ENCODE peak calls at places on chromosome 1, in eight cellular contexts. N, M, R, O, I, F, J and W are unnamed samples.

GRCh38 chr1:4657920-4658585 is 3.6 kb downstream of the AJAP1 start:
- DNase-seq in I (no peak), R (no peak), N (no peak), J (no peak), O (no peak), M (peak; percentile 58), F (no peak), W (no peak)

GRCh38 chr1:153070243-153070642 is 1.2 kb downstream of the SPRR2B start:
- DNase-seq in R (no peak), O (no peak), F (no peak), M (no peak), N (no peak), J (no peak), I (no peak), W (no peak)

GRCh38 chr1:12422488-12422887 is 192.7 kb downstream of the VPS13D start:
- DNase-seq in I (no peak), F (no peak), J (no peak), N (no peak), O (no peak), M (no peak), R (no peak), W (no peak)

GRCh38 chr1:164773146-164773545 is 214.2 kb downstream of the PBX1 start:
- DNase-seq in M (no peak), I (no peak), J (no peak), N (no peak), R (no peak), O (no peak), F (no peak), W (no peak)

GRCh38 chr1:119701659-119702058 is 10.1 kb upstream of the PHGDH start:
- DNase-seq in M (no peak), I (no peak), F (no peak), J (no peak), R (no peak), N (no peak), O (no peak), W (no peak)

GRCh38 chr1:47212636-47213229 is 19.3 kb downstream of the TAL1 start:
- DNase-seq in R (no peak), M (peak; percentile 38), F (no peak), J (no peak), I (no peak), O (no peak), N (no peak), W (no peak)

GRCh38 chr1:181604482-181604881 is 121.2 kb downstream of the CACNA1E start:
- DNase-seq in O (no peak), J (no peak), R (no peak), F (no peak), I (no peak), M (no peak), N (no peak), W (no peak)

GRCh38 chr1:168799918-168800605 is 71.1 kb upstream of the DPT start:
- DNase-seq in O (no peak), I (peak; percentile 76), M (no peak), J (no peak), N (no peak), R (no peak), F (no peak), W (no peak)

GRCh38 chr1:19009882-19010321 is 53.4 kb upstream of the IFFO2 start:
- DNase-seq in R (peak; percentile 82), J (peak; percentile 88), F (no peak), M (peak; percentile 93), O (peak; percentile 55), I (peak; percentile 92), N (peak; percentile 65), W (peak; percentile 95)

GRCh38 chr1:155082941-155083541 is 4.4 kb downstream of the EFNA3 start:
- DNase-seq in N (no peak), O (no peak), J (no peak), I (no peak), F (no peak), R (no peak), M (no peak), W (no peak)

GRCh38 chr1:167095368-167095767 is 1.5 kb downstream of the STYXL2 start:
- DNase-seq in F (no peak), R (peak; percentile 73), M (no peak), O (peak; percentile 15), N (peak; percentile 24), I (no peak), J (peak; percentile 46), W (peak; percentile 55)

GRCh38 chr1:56387071-56387747 is 192.2 kb downstream of the PLPP3 start:
- DNase-seq in N (no peak), J (no peak), M (no peak), R (no peak), O (no peak), F (no peak), I (no peak), W (peak; percentile 45)

GRCh38 chr1:175317795-175318194 is 125.2 kb upstream of the KIAA0040 start:
- DNase-seq in R (no peak), I (no peak), N (peak; percentile 13), F (no peak), M (no peak), O (no peak), J (peak; percentile 33), W (no peak)

GRCh38 chr1:58888776-58889341 is 105.0 kb upstream of the JUN start:
- DNase-seq in R (no peak), F (no peak), M (no peak), J (peak; percentile 32), O (no peak), N (no peak), I (no peak), W (no peak)

GRCh38 chr1:54379481-54380284 is 26.5 kb downstream of the SSBP3 start:
- DNase-seq in J (no peak), M (peak; percentile 65), I (no peak), F (no peak), N (peak; percentile 29), R (no peak), O (no peak), W (no peak)

GRCh38 chr1:2227341-2228156 is 570 bp upstream of the SKI start:
- DNase-seq in R (peak; percentile 88), J (peak; percentile 97), F (peak; percentile 52), M (peak; percentile 99), I (no peak), O (peak; percentile 92), N (peak; percentile 99), W (peak; percentile 97)

GRCh38 chr1:203057831-203058673 is 27.8 kb downstream of the MYOG start:
- DNase-seq in R (no peak), M (no peak), N (no peak), O (no peak), J (no peak), I (no peak), F (no peak), W (peak; percentile 84)

GRCh38 chr1:15756143-15757015 is 2.2 kb upstream of the FBLIM1 start:
- DNase-seq in R (no peak), J (no peak), F (no peak), M (no peak), O (no peak), I (no peak), N (no peak), W (no peak)

GRCh38 chr1:176950736-176951308 is 213.7 kb downstream of the ASTN1 start:
- DNase-seq in R (no peak), J (no peak), O (no peak), F (no peak), N (no peak), M (peak; percentile 72), I (no peak), W (no peak)

GRCh38 chr1:220900842-220901241 is 21.6 kb downstream of the HLX start:
- DNase-seq in M (no peak), R (no peak), N (no peak), I (no peak), O (no peak), F (no peak), J (no peak), W (no peak)

GRCh38 chr1:219564072-219564471 is 48.8 kb downstream of the ZC3H11B start:
- DNase-seq in M (no peak), J (no peak), N (no peak), O (no peak), R (no peak), I (no peak), F (no peak), W (no peak)

DNA sequence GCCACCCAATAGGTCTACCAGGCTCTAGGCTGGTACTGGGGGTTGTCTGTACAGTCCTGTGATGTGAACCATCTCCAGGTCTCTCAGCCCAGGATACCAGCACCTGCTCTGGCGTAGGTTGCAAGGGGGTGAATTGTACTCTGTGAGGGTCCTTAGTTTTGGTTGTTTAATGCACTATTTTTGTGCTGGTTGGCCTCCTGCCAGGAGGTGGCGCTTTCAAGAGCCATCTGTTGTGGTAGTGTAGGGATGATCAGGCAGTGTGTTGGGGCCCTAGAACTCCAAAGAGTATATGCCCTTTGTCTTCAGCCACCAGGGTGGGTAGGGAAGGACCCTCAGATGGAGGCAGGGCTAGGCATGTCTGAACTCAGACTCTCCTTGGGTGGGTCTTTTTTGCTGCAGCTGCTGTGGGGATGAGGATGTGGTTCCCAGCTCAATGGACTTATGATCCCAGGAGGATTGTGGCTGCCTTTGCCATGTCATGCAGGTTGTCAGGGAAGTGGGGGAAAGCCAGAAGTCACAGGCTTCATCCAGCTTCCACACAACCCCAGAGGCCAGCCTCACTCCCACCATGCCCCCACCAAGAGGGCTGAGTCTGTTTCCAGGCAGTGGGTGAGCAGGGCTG is 301.8 kb upstream of the CHRM3 start:
- DNase-seq in N (no peak), O (no peak), R (no peak), F (no peak), M (no peak), I (no peak), J (no peak), W (no peak)
- TF ChIP-seq CTCF in N (no peak), O (no peak), R (no peak), F (no peak), M (peak; percentile 21), I (no peak), J (no peak), W (no peak)

GRCh38 chr1:66271216-66271903 is 262.6 kb upstream of the SGIP1 start:
- DNase-seq in J (peak; percentile 99), O (peak; percentile 97), F (no peak), M (peak; percentile 81), R (peak; percentile 99), I (peak; percentile 80), N (peak; percentile 99), W (peak; percentile 100)
- H3K4me3 ChIP-seq in J (peak overlapping the region; percentile 15), O (peak overlapping the region; percentile 35), F (no peak overlapping the region), M (no peak overlapping the region), R (no peak overlapping the region), I (no peak overlapping the region), N (no peak overlapping the region), W (peak overlapping the region; percentile 35)

DNA sequence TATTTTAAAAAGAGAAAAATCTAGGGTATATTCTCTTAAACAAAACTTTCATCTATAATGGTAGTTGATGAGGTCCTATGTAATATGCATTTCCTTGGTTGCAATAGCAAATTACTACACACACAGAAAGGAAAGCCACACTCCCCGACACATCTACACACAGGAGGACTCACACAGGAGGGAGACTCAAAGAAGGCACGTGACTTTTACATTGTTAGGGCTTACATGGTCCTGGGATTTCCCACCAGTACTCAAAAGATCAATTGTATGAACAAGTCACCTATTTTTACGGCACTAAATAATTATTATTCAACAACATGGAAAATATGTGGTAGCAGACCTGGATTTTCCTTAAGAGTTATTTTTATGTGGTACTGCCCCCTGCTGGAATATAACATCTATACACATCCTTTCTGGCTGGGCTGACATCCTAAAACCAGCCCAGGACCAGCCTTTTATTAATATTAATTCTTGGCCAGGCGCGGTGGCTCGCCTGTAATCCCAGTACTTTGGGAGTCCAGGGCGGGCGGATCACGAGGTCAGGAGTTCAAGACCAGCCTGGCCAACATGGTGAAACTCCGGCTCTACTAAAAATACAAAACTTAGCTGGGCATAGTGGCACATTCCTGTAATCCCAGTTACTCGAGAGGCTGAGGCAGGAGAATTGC is 33.9 kb upstream of the LGALS8 start:
- DNase-seq in F (no peak), I (no peak), O (no peak), M (peak; percentile 45), R (peak; percentile 44), N (peak; percentile 81), J (peak; percentile 80), W (peak; percentile 56)
- TF ChIP-seq CTCF in F (peak; percentile 79), I (peak; percentile 35), O (peak; percentile 52), M (peak; percentile 83), R (peak; percentile 44), N (peak; percentile 47), J (peak; percentile 44), W (peak; percentile 56)

GRCh38 chr1:92487078-92487605 is 417 bp upstream of the GFI1 start:
- DNase-seq in N (no peak), M (no peak), F (no peak), I (no peak), R (no peak), J (no peak), O (no peak), W (no peak)
- H3K4me3 ChIP-seq in N (peak overlapping the region; percentile 23), M (peak overlapping the region; percentile 75), F (peak overlapping the region; percentile 57), I (no peak overlapping the region), R (peak overlapping the region; percentile 60), J (peak overlapping the region; percentile 55), O (peak overlapping the region; percentile 48), W (no peak overlapping the region)